ENCODE peak calls at places on chromosomes 13 and 19, in seven cellular contexts. A is heart left ventricle, M is cardiac muscle cell, G is tibial nerve, Q is adrenal gland, N is psoas muscle, I is OCI-LY7. Y is an unnamed sample.

GRCh38 chr19:5972355-5972731 is 5.6 kb downstream of the RANBP3 start:
- DNase-seq in A (no peak), M (no peak), G (no peak), Q (no peak), N (no peak), I (no peak), Y (no peak)

GRCh38 chr13:107452833-107453232 is 762.5 kb downstream of the LIG4 start:
- DNase-seq in A (no peak), M (no peak), G (no peak), Q (no peak), N (no peak), I (no peak), Y (no peak)

GRCh38 chr13:37667631-37668161 is 69.1 kb upstream of the POSTN start:
- DNase-seq in A (no peak), M (no peak), G (no peak), Q (no peak), N (no peak), I (no peak), Y (no peak)

GRCh38 chr19:8499048-8499833 is 3.2 kb downstream of the PRAM1 start:
- DNase-seq in A (no peak), M (no peak), G (no peak), Q (no peak), N (no peak), I (no peak), Y (no peak)

GRCh38 chr19:43739836-43740235 is 14.9 kb downstream of the SMG9 start:
- DNase-seq in A (no peak), M (no peak), G (no peak), Q (no peak), N (no peak), I (no peak), Y (no peak)

GRCh38 chr13:82165396-82166174 is 1716.7 kb downstream of the SLITRK1 start:
- DNase-seq in A (no peak), M (no peak), G (no peak), Q (no peak), N (no peak), I (no peak), Y (no peak)

GRCh38 chr19:53157601-53158000 is 1.3 kb downstream of the ZNF347 start:
- DNase-seq in A (peak), M (peak), G (no peak), Q (peak), N (no peak), I (no peak), Y (no peak)

GRCh38 chr19:46442808-46443450 is 14.2 kb upstream of the PNMA8C start:
- DNase-seq in A (no peak), M (no peak), G (no peak), Q (peak), N (no peak), I (no peak), Y (no peak)

GRCh38 chr13:75762066-75762937 is 126.2 kb downstream of the LMO7 start:
- DNase-seq in A (no peak), M (no peak), G (no peak), Q (no peak), N (no peak), I (no peak), Y (no peak)

GRCh38 chr13:75762967-75763366 is 126.8 kb downstream of the LMO7 start:
- DNase-seq in A (no peak), M (no peak), G (no peak), Q (no peak), N (no peak), I (no peak), Y (no peak)

GRCh38 chr13:75763511-75763910 is 127.4 kb downstream of the LMO7 start:
- DNase-seq in A (no peak), M (no peak), G (no peak), Q (no peak), N (no peak), I (no peak), Y (no peak)

GRCh38 chr13:75766636-75767035 is 130.5 kb downstream of the LMO7 start:
- DNase-seq in A (no peak), M (no peak), G (no peak), Q (no peak), N (no peak), I (no peak), Y (no peak)

GRCh38 chr13:75764251-75764650 is 128.1 kb downstream of the LMO7 start:
- DNase-seq in A (no peak), M (no peak), G (no peak), Q (no peak), N (no peak), I (no peak), Y (no peak)
- H3K27ac ChIP-seq in A (peak), M (no peak), G (peak), Q (no peak), N (peak), I (no peak), Y (no peak)

GRCh38 chr19:704447-704741 is 4.3 kb upstream of the PALM start:
- DNase-seq in A (no peak), M (no peak), G (no peak), Q (no peak), N (no peak), I (no peak), Y (no peak)
- H3K4me3 ChIP-seq in A (no peak), M (no peak), G (no peak), Q (no peak), N (no peak), I (no peak), Y (no peak)

GRCh38 chr13:31920301-31920818 is 111.2 kb upstream of the FRY start:
- DNase-seq in A (no peak), M (no peak), G (peak), Q (no peak), N (no peak), I (no peak), Y (no peak)
- H3K27ac ChIP-seq in A (no peak), M (no peak), G (peak), Q (no peak), N (no peak), I (no peak), Y (no peak)

GRCh38 chr19:12237143-12237839 is 57.4 kb downstream of the ZNF44 start:
- DNase-seq in A (no peak), M (no peak), G (no peak), Q (no peak), N (no peak), I (no peak), Y (no peak)

GRCh38 chr19:12230751-12231733 is 63.6 kb downstream of the ZNF44 start:
- DNase-seq in A (peak), M (no peak), G (no peak), Q (no peak), N (no peak), I (no peak), Y (no peak)

GRCh38 chr19:12229990-12230389 is 64.7 kb downstream of the ZNF44 start:
- DNase-seq in A (no peak), M (no peak), G (no peak), Q (no peak), N (no peak), I (no peak), Y (no peak)

DNA sequence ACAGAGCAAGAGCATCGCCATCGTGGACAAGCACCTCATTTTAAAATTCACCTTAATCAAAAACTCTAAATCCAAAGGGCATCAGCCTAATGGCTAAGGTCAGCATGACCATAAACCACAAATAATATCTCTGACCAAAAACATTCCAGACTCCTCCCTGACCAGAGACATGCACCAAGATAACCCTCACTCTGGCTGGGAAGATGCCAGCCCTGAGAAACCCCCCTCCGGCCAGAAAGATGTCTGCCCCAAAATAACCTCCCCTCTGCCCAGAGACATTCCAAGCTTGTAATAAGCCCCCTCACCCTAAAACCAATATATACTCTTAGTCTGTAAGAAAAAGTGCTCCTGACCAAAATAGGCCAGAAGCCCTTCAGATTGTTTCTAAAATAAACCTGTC is 61.7 kb downstream of the ZNF44 start:
- DNase-seq in A (no peak), M (no peak), G (no peak), Q (no peak), N (no peak), I (no peak), Y (no peak)
- H3K4me3 ChIP-seq in A (no peak), M (no peak), G (no peak), Q (no peak), N (no peak), I (no peak), Y (no peak)

GRCh38 chr13:113418722-113419049 is 34.6 kb downstream of the ADPRHL1 start:
- DNase-seq in A (no peak), M (no peak), G (no peak), Q (no peak), N (no peak), I (no peak), Y (no peak)

GRCh38 chr13:113421673-113422270 is 31.5 kb downstream of the ADPRHL1 start:
- DNase-seq in A (peak), M (no peak), G (peak), Q (no peak), N (no peak), I (no peak), Y (no peak)

GRCh38 chr13:113419531-113420183 is 33.6 kb downstream of the ADPRHL1 start:
- DNase-seq in A (peak), M (no peak), G (no peak), Q (no peak), N (no peak), I (no peak), Y (no peak)

GRCh38 chr13:113422790-113423189 is 30.5 kb downstream of the ADPRHL1 start:
- DNase-seq in A (peak), M (no peak), G (no peak), Q (no peak), N (no peak), I (no peak), Y (no peak)

DNA sequence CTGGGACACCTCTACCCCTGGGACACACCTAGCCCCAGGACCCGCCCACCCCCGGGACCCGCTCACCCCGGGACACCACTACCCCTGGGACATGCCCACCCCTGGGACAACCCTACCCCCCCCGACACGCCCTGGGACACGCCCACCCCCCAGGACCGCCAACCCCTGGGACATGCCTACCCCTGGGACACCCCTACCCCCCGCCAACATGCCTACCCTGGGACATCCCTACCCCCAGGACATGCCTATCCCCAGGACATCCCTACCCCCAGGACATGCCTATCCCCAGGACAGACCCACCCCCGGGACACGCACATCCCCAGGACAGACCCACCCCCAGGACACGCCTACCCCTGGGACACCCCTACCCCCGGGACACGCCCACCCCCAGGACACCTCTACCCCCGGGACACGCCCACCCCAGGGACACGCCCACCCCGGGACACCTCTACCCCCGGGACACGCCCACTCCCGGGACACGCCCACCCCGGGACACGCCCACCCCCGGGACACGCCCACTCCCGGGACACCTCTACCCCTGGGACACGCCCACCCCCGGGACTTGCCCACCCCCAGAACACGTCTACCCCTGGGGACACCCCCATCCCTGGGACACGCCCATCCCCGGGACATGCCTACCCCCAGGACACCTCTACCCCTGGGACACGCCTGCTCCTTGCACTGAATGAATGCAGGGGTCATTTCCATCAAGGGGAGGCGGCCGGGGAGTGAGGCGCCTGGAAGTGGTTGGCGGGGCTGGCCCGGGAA is 32.3 kb downstream of the ADPRHL1 start:
- DNase-seq in A (peak), M (no peak), G (no peak), Q (no peak), N (no peak), I (no peak), Y (no peak)
- H3K27ac ChIP-seq in A (no peak), M (no peak), G (peak), Q (no peak), N (no peak), I (no peak), Y (no peak)

DNA sequence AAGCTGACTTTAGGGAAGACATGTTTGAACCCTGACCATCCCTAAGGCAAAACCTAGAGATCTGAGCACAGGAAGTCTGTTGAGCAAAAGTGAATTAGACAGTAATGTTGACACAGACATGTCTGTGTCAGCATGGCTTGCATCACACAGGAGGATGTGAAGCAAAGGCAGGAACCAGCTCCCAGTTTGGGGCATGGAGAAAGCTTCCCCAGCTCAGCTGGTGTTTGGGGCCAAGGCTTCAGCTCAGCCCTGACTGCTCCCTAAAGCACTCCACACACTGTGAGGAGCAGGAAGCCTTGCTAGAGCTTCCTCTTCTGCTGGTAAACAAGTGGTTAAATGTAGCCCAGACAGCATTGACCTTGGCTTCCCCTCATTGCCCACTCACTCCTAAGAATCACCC is 153.8 kb upstream of the UBL3 start:
- DNase-seq in A (no peak), M (no peak), G (no peak), Q (peak), N (no peak), I (no peak), Y (no peak)
- H3K4me3 ChIP-seq in A (no peak), M (no peak), G (no peak), Q (no peak), N (no peak), I (no peak), Y (no peak)